ENCODE peak calls at places on chromosomes 11 and 22, in ten cellular contexts. I, P, A, Q, R, C, M, W, F and L are unnamed samples.

GRCh38 chr11:69366591-69366990 is 72.6 kb downstream of the MYEOV start:
- DNase-seq in I (no peak), P (no peak), A (no peak), Q (no peak), R (no peak), C (no peak), M (no peak), W (no peak), F (no peak), L (no peak)

GRCh38 chr22:27718186-27719032 is 83.1 kb downstream of the MN1 start:
- DNase-seq in I (peak), P (no peak), A (peak), Q (peak), R (peak), C (no peak), M (no peak), W (peak), F (no peak), L (no peak)

GRCh38 chr11:65280646-65281045 is 18.9 kb downstream of the POLA2 start:
- DNase-seq in I (no peak), P (no peak), A (no peak), Q (no peak), R (no peak), C (no peak), M (no peak), W (no peak), F (no peak), L (no peak)

GRCh38 chr11:32200448-32200847 is 109.6 kb downstream of the RCN1 start:
- DNase-seq in I (no peak), P (no peak), A (no peak), Q (no peak), R (no peak), C (no peak), M (no peak), W (no peak), F (no peak), L (no peak)

GRCh38 chr22:27062857-27063256 is 405.5 kb downstream of the MIAT start:
- DNase-seq in I (no peak), P (no peak), A (no peak), Q (no peak), R (no peak), C (no peak), M (no peak), W (no peak), F (no peak), L (no peak)

GRCh38 chr11:49533204-49533603 is 324.8 kb upstream of the FOLH1 start:
- DNase-seq in I (no peak), P (no peak), A (no peak), Q (no peak), R (no peak), C (no peak), M (no peak), W (no peak), F (no peak), L (no peak)

GRCh38 chr11:92154611-92155010 is 70.0 kb upstream of the FAT3 start:
- DNase-seq in I (no peak), P (no peak), A (no peak), Q (no peak), R (no peak), C (no peak), M (no peak), W (no peak), F (no peak), L (no peak)

GRCh38 chr11:122439911-122440782 is 215.4 kb upstream of the UBASH3B start:
- DNase-seq in I (no peak), P (no peak), A (peak), Q (peak), R (peak), C (no peak), M (no peak), W (peak), F (no peak), L (peak)

GRCh38 chr22:42282252-42282942 is 11.9 kb upstream of the TCF20 start:
- DNase-seq in I (peak), P (no peak), A (no peak), Q (no peak), R (peak), C (no peak), M (no peak), W (peak), F (no peak), L (no peak)

GRCh38 chr11:12599408-12600143 is 74.6 kb upstream of the TEAD1 start:
- DNase-seq in I (no peak), P (peak), A (peak), Q (no peak), R (peak), C (no peak), M (no peak), W (peak), F (peak), L (peak)